ENCODE peak calls at places on chromosomes 11 and 22, in five cellular contexts. O is HuH-7.5; W is Panc1; G is activated T-helper 1 cell treated with anti-CD3 and anti-CD28 coated beads, Interleukin-12 subunit alpha, Interleukin-12 subunit beta, Interleukin-2, Interleukin-4 antibody, amounts not matched to agents 30 ng/mL and 10 ng/mL and 1 ng/mL, durations not matched to agents 14 hours and 24 hours and 36 hours; V is RWPE1. X is an unnamed sample.

GRCh38 chr11:27914080-27914479 is 193.9 kb downstream of the KIF18A start:
- DNase-seq in O (no peak), W (no peak), G (no peak), V (no peak), X (no peak)

GRCh38 chr22:29617922-29618629 is 14.6 kb downstream of the NF2 start:
- DNase-seq in O (no peak), W (no peak), G (no peak), V (peak), X (peak)

GRCh38 chr11:86230921-86231320 is 13.6 kb upstream of the EED start:
- DNase-seq in O (no peak), W (no peak), G (no peak), V (no peak), X (no peak)

GRCh38 chr22:33555814-33556522 is 364.3 kb downstream of the LARGE1 start:
- DNase-seq in O (no peak), W (no peak), G (no peak), V (no peak), X (no peak)

GRCh38 chr22:45918455-45919370 is 58.2 kb downstream of the WNT7B start:
- DNase-seq in O (no peak), W (no peak), G (no peak), V (peak), X (peak)

GRCh38 chr11:110075822-110076208 is 17.4 kb upstream of the ZC3H12C start:
- DNase-seq in O (no peak), W (no peak), G (no peak), V (no peak), X (no peak)

GRCh38 chr11:107017433-107018227 is 646 bp downstream of the GUCY1A2 start:
- DNase-seq in O (peak), W (no peak), G (no peak), V (peak), X (no peak)

GRCh38 chr11:14288189-14288935 is 70.6 kb downstream of the RRAS2 start:
- DNase-seq in O (no peak), W (no peak), G (no peak), V (no peak), X (peak)

GRCh38 chr11:73151371-73151870 is 9.3 kb upstream of the FCHSD2 start:
- DNase-seq in O (no peak), W (no peak), G (no peak), V (no peak), X (no peak)